ENCODE peak calls at places on chromosome 17, in six cellular contexts. N is heart right ventricle, Y is left ventricle myocardium inferior, U is IMR-90, B is upper lobe of left lung, S is right atrium auricular region. Z is an unnamed sample. For H3K9me3, the result is how much of the 10 kb centered on the place peaks cover.

GRCh38 chr17:31415004-31415454 is 23.6 kb downstream of the RAB11FIP4 start:
- DNase-seq in U (no peak), N (no peak), Y (no peak), B (no peak), S (no peak), Z (no peak)

GRCh38 chr17:50117202-50118040 is 12.5 kb downstream of the SAMD14 start:
- DNase-seq in B (peak), N (no peak), U (peak), S (no peak), Y (no peak), Z (peak)

GRCh38 chr17:81865733-81866439 is 5.3 kb downstream of the ARHGDIA start:
- DNase-seq in B (no peak), Y (no peak), N (no peak), S (no peak), U (no peak), Z (peak)

GRCh38 chr17:42632949-42633444 is 23.5 kb downstream of the TUBG1 start:
- DNase-seq in S (no peak), N (no peak), U (no peak), B (no peak), Y (no peak), Z (no peak)

GRCh38 chr17:39949028-39949427 is 13.8 kb upstream of the GSDMA start:
- DNase-seq in N (no peak), S (no peak), B (peak), U (no peak), Y (no peak), Z (no peak)

GRCh38 chr17:63474174-63474913 is 2.5 kb upstream of the ACE start:
- DNase-seq in N (peak), Y (peak), S (no peak), B (no peak), U (no peak), Z (peak)

GRCh38 chr17:64651889-64652288 is 10.2 kb downstream of the SMURF2 start:
- DNase-seq in N (no peak), U (no peak), S (no peak), B (no peak), Y (no peak), Z (no peak)

GRCh38 chr17:9274119-9274445 is 252.8 kb downstream of the NTN1 start:
- DNase-seq in B (no peak), S (no peak), Y (no peak), U (no peak), N (no peak), Z (no peak)

GRCh38 chr17:80848449-80849102 is 143.1 kb upstream of the CHMP6 start:
- DNase-seq in B (no peak), Y (no peak), U (no peak), N (no peak), S (no peak), Z (no peak)

GRCh38 chr17:6172642-6173330 is 102.6 kb downstream of the WSCD1 start:
- DNase-seq in N (no peak), S (no peak), U (no peak), Y (no peak), B (no peak), Z (no peak)

GRCh38 chr17:72967963-72968585 is 124.4 kb downstream of the SLC39A11 start:
- DNase-seq in N (no peak), Y (no peak), U (peak), B (no peak), S (no peak), Z (no peak)

GRCh38 chr17:47176438-47176837 is 12.7 kb downstream of the CDC27 start:
- DNase-seq in N (no peak), B (no peak), U (no peak), S (no peak), Y (no peak), Z (no peak)

GRCh38 chr17:82134101-82134500 is 36.1 kb upstream of the FASN start:
- DNase-seq in B (peak), U (no peak), N (no peak), S (peak), Y (no peak), Z (no peak)

GRCh38 chr17:48860034-48860433 is 29.2 kb downstream of the CALCOCO2 start:
- DNase-seq in U (no peak), S (no peak), B (no peak), Y (no peak), N (no peak), Z (no peak)

GRCh38 chr17:78805301-78805700 is 23.2 kb upstream of the CYTH1 start:
- DNase-seq in N (no peak), U (no peak), Y (no peak), B (no peak), S (no peak), Z (peak)

GRCh38 chr17:83065660-83066542 is 13.5 kb upstream of the METRNL start:
- DNase-seq in U (no peak), N (no peak), Y (peak), B (peak), S (no peak), Z (peak)

GRCh38 chr17:1634841-1635650 is 6.4 kb upstream of the SLC43A2 start:
- DNase-seq in S (no peak), Y (no peak), N (no peak), U (no peak), B (no peak), Z (no peak)

GRCh38 chr17:1223662-1224061 is 43.9 kb upstream of the ABR start:
- DNase-seq in N (no peak), B (no peak), Y (no peak), S (no peak), U (no peak), Z (no peak)

GRCh38 chr17:1203111-1203966 is 23.6 kb upstream of the ABR start:
- DNase-seq in N (peak), B (peak), U (peak), Y (peak), S (no peak), Z (peak)

GRCh38 chr17:58351710-58352017 is 337 bp downstream of the SUPT4H1 start:
- DNase-seq in B (no peak), U (no peak), S (no peak), N (no peak), Y (no peak), Z (no peak)

GRCh38 chr17:74571894-74572293 is 4.6 kb upstream of the CD300H start:
- DNase-seq in S (no peak), U (no peak), N (no peak), Y (no peak), B (no peak), Z (no peak)
- H3K9me3 ChIP-seq in S (under half), U (under half), N (under half), Y (under half), B (under half), Z (under half)

DNA sequence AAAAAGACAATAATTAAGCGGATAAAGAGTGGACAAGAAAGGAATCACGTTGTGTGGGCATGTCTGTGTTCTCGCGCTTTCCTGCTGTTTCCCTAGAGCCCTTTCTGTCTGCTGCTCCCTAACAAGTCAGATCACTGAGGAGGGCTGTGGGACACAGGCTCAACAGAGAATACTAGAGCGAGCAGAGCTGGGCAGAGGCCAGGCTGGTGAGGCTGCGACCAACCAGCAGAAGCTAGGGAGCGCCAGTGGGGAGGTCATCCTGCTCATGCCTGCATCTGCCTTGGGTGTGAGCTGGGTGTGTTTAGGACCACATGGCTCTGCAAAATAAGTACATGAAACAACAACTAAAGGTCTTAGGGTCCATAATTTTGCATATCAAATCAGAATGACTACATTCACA is 11.5 kb upstream of the FOXJ1 start:
- DNase-seq in N (no peak), S (no peak), U (no peak), Y (no peak), B (no peak), Z (no peak)
- TF ChIP-seq CTCF in N (no peak), S (no peak), U (no peak), Y (no peak), B (no peak), Z (no peak)

DNA sequence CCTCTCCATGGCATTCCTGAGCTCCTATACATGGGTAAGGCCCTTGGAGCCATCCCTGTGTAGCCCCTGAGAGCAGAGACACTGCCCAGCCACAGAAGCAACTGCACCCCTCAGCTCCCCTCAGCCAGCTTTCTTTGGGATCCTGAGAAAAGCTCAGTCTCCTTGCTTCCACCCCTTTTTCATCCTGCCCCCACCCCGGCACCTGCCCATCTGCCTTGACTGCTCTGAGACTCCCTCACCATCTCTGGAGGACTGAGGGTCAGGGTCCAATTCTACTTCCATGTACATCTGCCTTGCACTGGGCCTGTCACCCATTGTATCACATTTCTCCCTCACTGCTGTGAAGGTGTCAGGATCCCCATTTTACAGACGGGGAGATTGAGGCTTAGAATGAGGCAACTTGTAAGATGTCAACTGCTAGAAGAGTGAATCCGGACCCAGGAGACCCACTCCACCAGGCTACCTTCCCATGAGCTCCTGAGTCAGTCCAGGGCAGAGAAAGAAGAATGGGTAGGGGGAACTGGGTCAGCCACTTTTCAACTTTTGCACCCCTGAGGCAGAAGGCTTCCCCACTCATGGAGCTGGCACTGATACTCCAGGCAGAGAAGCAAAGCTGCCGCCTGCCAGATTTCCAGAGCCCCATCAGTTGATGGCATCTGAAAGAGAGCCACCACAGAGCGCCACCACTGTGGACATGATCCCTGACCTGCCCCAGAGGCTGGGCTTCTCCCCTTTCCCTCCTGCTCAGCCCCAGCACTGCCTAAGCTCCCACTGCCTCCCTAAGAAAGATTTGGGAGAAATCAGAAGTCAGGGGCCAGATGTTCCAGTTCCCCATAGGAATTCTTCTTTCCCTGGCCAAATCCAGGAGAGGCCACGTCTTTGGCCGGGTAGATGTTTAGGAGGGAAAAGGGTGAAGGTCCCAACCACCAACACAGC is 135.4 kb downstream of the TMEM132E start:
- DNase-seq in B (no peak), U (no peak), Y (no peak), S (no peak), N (no peak), Z (no peak)
- H3K4me3 ChIP-seq in B (no peak), U (no peak), Y (no peak), S (no peak), N (no peak), Z (no peak)

GRCh38 chr17:27155866-27156265 is 138.0 kb upstream of the WSB1 start:
- DNase-seq in S (no peak), Y (peak), U (no peak), N (no peak), B (no peak), Z (no peak)
- H3K9me3 ChIP-seq in S (under half), Y (under half), U (under half), N (under half), B (under half), Z (under half)

DNA sequence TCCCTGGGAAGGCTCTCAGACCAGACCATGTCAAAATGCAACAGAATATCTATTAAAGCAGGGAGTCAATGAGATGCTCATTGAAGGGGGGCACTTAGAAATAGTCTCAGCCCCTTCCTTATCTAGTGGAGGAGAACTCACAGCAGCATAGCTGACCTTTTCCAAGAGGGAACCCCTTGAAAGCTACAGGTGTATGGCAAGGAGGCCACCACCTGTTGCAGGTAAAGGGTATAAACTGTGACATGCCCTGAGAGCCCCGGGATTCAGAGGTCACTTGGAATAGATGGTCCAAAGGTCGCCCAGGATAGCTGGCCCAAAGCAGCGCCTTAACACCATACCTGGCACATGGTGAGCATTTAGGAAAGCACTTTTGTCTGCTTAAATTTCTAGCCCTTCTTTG is 120.2 kb upstream of the RPL38 start:
- DNase-seq in B (no peak), N (no peak), U (no peak), Y (no peak), S (no peak), Z (no peak)
- TF ChIP-seq CTCF in B (no peak), N (no peak), U (no peak), Y (no peak), S (no peak), Z (no peak)

GRCh38 chr17:36926701-36927100 is 10.6 kb upstream of the LHX1 start:
- DNase-seq in S (no peak), U (no peak), N (no peak), Y (no peak), B (no peak), Z (no peak)
- H3K4me3 ChIP-seq in S (no peak), U (no peak), N (no peak), Y (no peak), B (no peak), Z (no peak)